ENCODE peak calls at places on chromosome 7, in nine cellular contexts. One of them, this sample, is unnamed.

GRCh38 chr7:120829487-120829886 is 28.5 kb downstream of the TSPAN12 start:
- DNase-seq in left lung: no peak
- DNase-seq in effector memory CD4-positive, alpha-beta T cell: no peak
- DNase-seq in Peyer's patch: no peak
- DNase-seq in neural progenitor cell: no peak
- DNase-seq in dorsolateral prefrontal cortex: no peak
- DNase-seq in PC-3: no peak
- DNase-seq in CD8-positive, alpha-beta memory T cell: no peak
- DNase-seq in caudate nucleus: no peak
- DNase-seq in this sample: no peak

GRCh38 chr7:99106869-99107268 is 37.0 kb downstream of the SMURF1 start:
- DNase-seq in left lung: no peak
- DNase-seq in effector memory CD4-positive, alpha-beta T cell: no peak
- DNase-seq in Peyer's patch: no peak
- DNase-seq in neural progenitor cell: no peak
- DNase-seq in dorsolateral prefrontal cortex: no peak
- DNase-seq in PC-3: peak
- DNase-seq in CD8-positive, alpha-beta memory T cell: no peak
- DNase-seq in caudate nucleus: no peak
- DNase-seq in this sample: no peak

GRCh38 chr7:70764004-70764691 is 367.8 kb upstream of the GALNT17 start:
- DNase-seq in left lung: no peak
- DNase-seq in effector memory CD4-positive, alpha-beta T cell: no peak
- DNase-seq in Peyer's patch: no peak
- DNase-seq in neural progenitor cell: no peak
- DNase-seq in dorsolateral prefrontal cortex: no peak
- DNase-seq in PC-3: no peak
- DNase-seq in CD8-positive, alpha-beta memory T cell: no peak
- DNase-seq in caudate nucleus: no peak
- DNase-seq in this sample: no peak

GRCh38 chr7:69962077-69962855 is 364.0 kb downstream of the AUTS2 start:
- DNase-seq in left lung: peak
- DNase-seq in effector memory CD4-positive, alpha-beta T cell: no peak
- DNase-seq in Peyer's patch: no peak
- DNase-seq in neural progenitor cell: no peak
- DNase-seq in dorsolateral prefrontal cortex: no peak
- DNase-seq in PC-3: no peak
- DNase-seq in CD8-positive, alpha-beta memory T cell: no peak
- DNase-seq in caudate nucleus: no peak
- DNase-seq in this sample: peak

GRCh38 chr7:90552521-90552920 is 43.6 kb upstream of the CDK14 start:
- DNase-seq in left lung: no peak
- DNase-seq in effector memory CD4-positive, alpha-beta T cell: no peak
- DNase-seq in Peyer's patch: no peak
- DNase-seq in neural progenitor cell: no peak
- DNase-seq in dorsolateral prefrontal cortex: no peak
- DNase-seq in PC-3: peak
- DNase-seq in CD8-positive, alpha-beta memory T cell: no peak
- DNase-seq in caudate nucleus: no peak
- DNase-seq in this sample: no peak

GRCh38 chr7:71408276-71408675 is 276.3 kb downstream of the GALNT17 start:
- DNase-seq in left lung: no peak
- DNase-seq in effector memory CD4-positive, alpha-beta T cell: no peak
- DNase-seq in Peyer's patch: no peak
- DNase-seq in neural progenitor cell: no peak
- DNase-seq in dorsolateral prefrontal cortex: peak
- DNase-seq in PC-3: no peak
- DNase-seq in CD8-positive, alpha-beta memory T cell: no peak
- DNase-seq in caudate nucleus: no peak
- DNase-seq in this sample: no peak

GRCh38 chr7:116802784-116803183 is 59.6 kb upstream of the CAPZA2 start:
- DNase-seq in left lung: no peak
- DNase-seq in effector memory CD4-positive, alpha-beta T cell: no peak
- DNase-seq in Peyer's patch: no peak
- DNase-seq in neural progenitor cell: peak
- DNase-seq in dorsolateral prefrontal cortex: no peak
- DNase-seq in PC-3: peak
- DNase-seq in CD8-positive, alpha-beta memory T cell: no peak
- DNase-seq in caudate nucleus: no peak
- DNase-seq in this sample: no peak

GRCh38 chr7:158432369-158433270 is 155.0 kb downstream of the PTPRN2 start:
- DNase-seq in left lung: peak
- DNase-seq in effector memory CD4-positive, alpha-beta T cell: no peak
- DNase-seq in Peyer's patch: peak
- DNase-seq in neural progenitor cell: no peak
- DNase-seq in dorsolateral prefrontal cortex: no peak
- DNase-seq in PC-3: peak
- DNase-seq in CD8-positive, alpha-beta memory T cell: no peak
- DNase-seq in caudate nucleus: no peak
- DNase-seq in this sample: no peak

GRCh38 chr7:101816499-101817030 is 861 bp upstream of the CUX1 start:
- DNase-seq in left lung: peak
- DNase-seq in effector memory CD4-positive, alpha-beta T cell: no peak
- DNase-seq in Peyer's patch: peak
- DNase-seq in neural progenitor cell: peak
- DNase-seq in dorsolateral prefrontal cortex: no peak
- DNase-seq in PC-3: peak
- DNase-seq in CD8-positive, alpha-beta memory T cell: no peak
- DNase-seq in caudate nucleus: peak
- DNase-seq in this sample: peak

GRCh38 chr7:117949232-117949631 is 76.0 kb upstream of the CTTNBP2 start:
- DNase-seq in left lung: no peak
- DNase-seq in effector memory CD4-positive, alpha-beta T cell: no peak
- DNase-seq in Peyer's patch: no peak
- DNase-seq in neural progenitor cell: no peak
- DNase-seq in dorsolateral prefrontal cortex: no peak
- DNase-seq in PC-3: peak
- DNase-seq in CD8-positive, alpha-beta memory T cell: no peak
- DNase-seq in caudate nucleus: no peak
- DNase-seq in this sample: no peak

GRCh38 chr7:115005241-115005640 is 83.3 kb downstream of the MDFIC start:
- DNase-seq in left lung: no peak
- DNase-seq in effector memory CD4-positive, alpha-beta T cell: no peak
- DNase-seq in Peyer's patch: no peak
- DNase-seq in neural progenitor cell: no peak
- DNase-seq in dorsolateral prefrontal cortex: no peak
- DNase-seq in PC-3: no peak
- DNase-seq in CD8-positive, alpha-beta memory T cell: no peak
- DNase-seq in caudate nucleus: no peak
- DNase-seq in this sample: no peak

GRCh38 chr7:13508586-13508985 is 480.9 kb downstream of the ETV1 start:
- DNase-seq in left lung: no peak
- DNase-seq in effector memory CD4-positive, alpha-beta T cell: no peak
- DNase-seq in Peyer's patch: no peak
- DNase-seq in neural progenitor cell: peak
- DNase-seq in dorsolateral prefrontal cortex: no peak
- DNase-seq in PC-3: peak
- DNase-seq in CD8-positive, alpha-beta memory T cell: no peak
- DNase-seq in caudate nucleus: no peak
- DNase-seq in this sample: no peak

GRCh38 chr7:5678295-5679046 is 103.0 kb downstream of the RNF216 start:
- DNase-seq in left lung: no peak
- DNase-seq in effector memory CD4-positive, alpha-beta T cell: no peak
- DNase-seq in Peyer's patch: no peak
- DNase-seq in neural progenitor cell: no peak
- DNase-seq in dorsolateral prefrontal cortex: peak
- DNase-seq in PC-3: no peak
- DNase-seq in CD8-positive, alpha-beta memory T cell: no peak
- DNase-seq in caudate nucleus: no peak
- DNase-seq in this sample: no peak

DNA sequence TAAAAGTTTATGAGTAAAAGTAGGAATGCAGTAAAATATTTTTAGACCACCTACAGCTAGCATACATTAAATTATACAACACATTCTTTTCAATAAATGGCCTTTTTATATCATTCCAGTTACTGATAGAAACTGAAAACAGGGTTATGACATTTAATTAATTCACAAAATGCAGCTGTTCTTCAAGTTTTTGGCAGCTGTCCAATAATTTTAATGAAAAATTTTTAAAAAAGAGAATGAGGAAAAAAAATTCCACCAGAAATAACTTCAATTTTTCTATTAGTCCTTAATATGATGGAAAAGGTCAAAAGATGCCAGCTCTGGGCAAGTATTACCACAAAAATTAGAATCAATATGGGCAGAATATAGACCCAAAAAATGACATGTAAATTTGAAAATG is 11.9 kb upstream of the LRRC72 start:
- DNase-seq in left lung: no peak
- DNase-seq in effector memory CD4-positive, alpha-beta T cell: no peak
- DNase-seq in Peyer's patch: no peak
- DNase-seq in neural progenitor cell: no peak
- DNase-seq in dorsolateral prefrontal cortex: no peak
- DNase-seq in PC-3: no peak
- DNase-seq in CD8-positive, alpha-beta memory T cell: no peak
- DNase-seq in caudate nucleus: no peak
- DNase-seq in this sample: no peak
- H3K27ac ChIP-seq in left lung: no peak
- H3K27ac ChIP-seq in effector memory CD4-positive, alpha-beta T cell: no peak
- H3K27ac ChIP-seq in Peyer's patch: no peak
- H3K27ac ChIP-seq in neural progenitor cell: no peak
- H3K27ac ChIP-seq in dorsolateral prefrontal cortex: no peak
- H3K27ac ChIP-seq in PC-3: no peak
- H3K27ac ChIP-seq in CD8-positive, alpha-beta memory T cell: no peak
- H3K27ac ChIP-seq in caudate nucleus: no peak
- H3K27ac ChIP-seq in this sample: no peak

DNA sequence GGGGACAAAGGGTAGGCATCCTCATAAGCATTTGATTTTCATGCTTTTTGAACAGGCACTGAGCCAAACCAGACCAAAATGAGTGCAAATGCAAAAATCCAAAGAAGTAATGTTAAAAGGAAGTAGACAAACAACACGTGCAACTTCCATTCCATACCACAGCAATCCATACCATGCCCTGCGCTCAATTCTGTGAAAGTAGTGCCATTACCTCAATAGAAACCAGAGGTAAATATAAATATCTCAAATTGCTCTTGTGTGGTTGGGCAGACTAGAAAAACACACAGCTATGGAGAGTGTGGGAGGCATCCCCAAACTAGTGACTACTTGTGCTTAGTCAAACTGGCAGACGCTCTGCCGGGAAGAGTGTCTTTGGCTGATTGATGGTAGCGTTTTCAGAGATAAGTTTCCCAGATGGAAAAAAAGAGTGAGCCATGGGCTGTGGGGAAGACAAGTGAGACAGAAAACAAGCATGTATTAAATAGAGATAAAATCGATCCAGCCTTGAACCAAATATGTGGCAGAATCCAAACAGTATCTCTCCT is 161.5 kb downstream of the CREB5 start:
- DNase-seq in left lung: no peak
- DNase-seq in effector memory CD4-positive, alpha-beta T cell: no peak
- DNase-seq in Peyer's patch: no peak
- DNase-seq in neural progenitor cell: no peak
- DNase-seq in dorsolateral prefrontal cortex: no peak
- DNase-seq in PC-3: peak
- DNase-seq in CD8-positive, alpha-beta memory T cell: no peak
- DNase-seq in caudate nucleus: no peak
- DNase-seq in this sample: no peak
- H3K27ac ChIP-seq in left lung: no peak
- H3K27ac ChIP-seq in effector memory CD4-positive, alpha-beta T cell: no peak
- H3K27ac ChIP-seq in Peyer's patch: no peak
- H3K27ac ChIP-seq in neural progenitor cell: no peak
- H3K27ac ChIP-seq in dorsolateral prefrontal cortex: no peak
- H3K27ac ChIP-seq in PC-3: peak
- H3K27ac ChIP-seq in CD8-positive, alpha-beta memory T cell: no peak
- H3K27ac ChIP-seq in caudate nucleus: no peak
- H3K27ac ChIP-seq in this sample: no peak

GRCh38 chr7:44750424-44750823 is 1.8 kb downstream of the ZMIZ2 start:
- DNase-seq in left lung: no peak
- DNase-seq in effector memory CD4-positive, alpha-beta T cell: no peak
- DNase-seq in Peyer's patch: no peak
- DNase-seq in neural progenitor cell: no peak
- DNase-seq in dorsolateral prefrontal cortex: no peak
- DNase-seq in PC-3: no peak
- DNase-seq in CD8-positive, alpha-beta memory T cell: no peak
- DNase-seq in caudate nucleus: no peak
- DNase-seq in this sample: no peak

GRCh38 chr7:44749992-44750391 is 1.3 kb downstream of the ZMIZ2 start:
- DNase-seq in left lung: no peak
- DNase-seq in effector memory CD4-positive, alpha-beta T cell: no peak
- DNase-seq in Peyer's patch: no peak
- DNase-seq in neural progenitor cell: no peak
- DNase-seq in dorsolateral prefrontal cortex: no peak
- DNase-seq in PC-3: no peak
- DNase-seq in CD8-positive, alpha-beta memory T cell: no peak
- DNase-seq in caudate nucleus: no peak
- DNase-seq in this sample: no peak

GRCh38 chr7:44752822-44753221 is 4.2 kb downstream of the ZMIZ2 start:
- DNase-seq in left lung: no peak
- DNase-seq in effector memory CD4-positive, alpha-beta T cell: no peak
- DNase-seq in Peyer's patch: no peak
- DNase-seq in neural progenitor cell: no peak
- DNase-seq in dorsolateral prefrontal cortex: no peak
- DNase-seq in PC-3: no peak
- DNase-seq in CD8-positive, alpha-beta memory T cell: no peak
- DNase-seq in caudate nucleus: no peak
- DNase-seq in this sample: no peak

GRCh38 chr7:44748948-44749731 is 493 bp downstream of the ZMIZ2 start:
- DNase-seq in left lung: no peak
- DNase-seq in effector memory CD4-positive, alpha-beta T cell: no peak
- DNase-seq in Peyer's patch: no peak
- DNase-seq in neural progenitor cell: peak
- DNase-seq in dorsolateral prefrontal cortex: no peak
- DNase-seq in PC-3: no peak
- DNase-seq in CD8-positive, alpha-beta memory T cell: no peak
- DNase-seq in caudate nucleus: no peak
- DNase-seq in this sample: no peak

GRCh38 chr7:44750921-44751571 is 2.4 kb downstream of the ZMIZ2 start:
- DNase-seq in left lung: no peak
- DNase-seq in effector memory CD4-positive, alpha-beta T cell: peak
- DNase-seq in Peyer's patch: peak
- DNase-seq in neural progenitor cell: no peak
- DNase-seq in dorsolateral prefrontal cortex: no peak
- DNase-seq in PC-3: no peak
- DNase-seq in CD8-positive, alpha-beta memory T cell: peak
- DNase-seq in caudate nucleus: no peak
- DNase-seq in this sample: no peak
- H3K27ac ChIP-seq in left lung: peak
- H3K27ac ChIP-seq in effector memory CD4-positive, alpha-beta T cell: peak
- H3K27ac ChIP-seq in Peyer's patch: no peak
- H3K27ac ChIP-seq in neural progenitor cell: no peak
- H3K27ac ChIP-seq in dorsolateral prefrontal cortex: no peak
- H3K27ac ChIP-seq in PC-3: no peak
- H3K27ac ChIP-seq in CD8-positive, alpha-beta memory T cell: no peak
- H3K27ac ChIP-seq in caudate nucleus: no peak
- H3K27ac ChIP-seq in this sample: no peak

DNA sequence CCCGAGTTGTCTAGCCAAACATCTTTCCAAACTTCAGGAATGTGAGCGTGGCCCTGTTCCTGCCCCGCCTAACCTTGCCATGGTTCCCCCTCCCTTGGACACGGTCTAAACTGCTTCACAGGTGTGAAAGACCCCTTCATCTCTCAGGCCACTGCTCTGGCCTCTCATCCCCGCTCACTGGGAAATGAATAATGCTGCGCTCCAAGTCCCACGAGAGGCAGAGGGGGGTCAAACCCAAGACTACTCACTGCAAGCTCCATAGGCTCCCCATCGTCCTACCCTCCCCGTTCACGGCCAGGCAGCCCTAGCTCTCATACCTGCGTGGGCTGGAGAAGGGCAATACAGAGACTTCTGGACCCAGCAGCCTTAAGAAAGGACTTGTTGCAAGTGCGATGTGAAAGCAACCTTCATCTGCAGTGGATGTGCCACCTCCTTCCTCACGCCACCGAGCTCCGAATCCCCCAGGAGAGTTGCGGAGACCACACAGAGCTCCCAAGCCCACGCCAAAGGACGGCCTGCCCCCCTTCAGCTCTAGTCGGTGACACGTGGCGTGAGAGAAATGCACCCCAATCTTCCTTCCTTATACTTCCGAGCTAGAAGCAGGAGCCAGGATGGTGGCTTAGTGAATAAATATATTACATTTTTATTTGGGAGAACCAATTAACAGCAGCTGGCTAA is 9.7 kb downstream of the ZNF467 start:
- DNase-seq in left lung: no peak
- DNase-seq in effector memory CD4-positive, alpha-beta T cell: no peak
- DNase-seq in Peyer's patch: no peak
- DNase-seq in neural progenitor cell: no peak
- DNase-seq in dorsolateral prefrontal cortex: no peak
- DNase-seq in PC-3: no peak
- DNase-seq in CD8-positive, alpha-beta memory T cell: no peak
- DNase-seq in caudate nucleus: no peak
- DNase-seq in this sample: no peak
- H3K27ac ChIP-seq in left lung: no peak
- H3K27ac ChIP-seq in effector memory CD4-positive, alpha-beta T cell: no peak
- H3K27ac ChIP-seq in Peyer's patch: no peak
- H3K27ac ChIP-seq in neural progenitor cell: no peak
- H3K27ac ChIP-seq in dorsolateral prefrontal cortex: no peak
- H3K27ac ChIP-seq in PC-3: no peak
- H3K27ac ChIP-seq in CD8-positive, alpha-beta memory T cell: no peak
- H3K27ac ChIP-seq in caudate nucleus: no peak
- H3K27ac ChIP-seq in this sample: no peak